ENCODE peak calls at places on chromosomes 6 and 20, in five cellular contexts. One of them, this sample, is unnamed.

GRCh38 chr20:25573288-25574251 is 11.8 kb downstream of the NINL start:
- DNase-seq in SJSA1: no peak
- DNase-seq in DMS79: no peak
- DNase-seq in DMS153: no peak
- DNase-seq in HCEC 1CT: peak
- DNase-seq in this sample: peak

GRCh38 chr6:46281110-46281509 is 110.3 kb upstream of the ENPP5 start:
- DNase-seq in HCEC 1CT: no peak
- DNase-seq in DMS79: no peak
- DNase-seq in SJSA1: no peak
- DNase-seq in DMS153: no peak
- DNase-seq in this sample: no peak

GRCh38 chr6:75563032-75563431 is 38.6 kb upstream of the SENP6 start:
- DNase-seq in DMS153: no peak
- DNase-seq in DMS79: no peak
- DNase-seq in SJSA1: no peak
- DNase-seq in HCEC 1CT: peak
- DNase-seq in this sample: peak

GRCh38 chr6:50815436-50816114 is 3.1 kb upstream of the TFAP2B start:
- DNase-seq in DMS79: no peak
- DNase-seq in SJSA1: no peak
- DNase-seq in HCEC 1CT: no peak
- DNase-seq in DMS153: no peak
- DNase-seq in this sample: peak

GRCh38 chr6:10395946-10396577 is 18.8 kb downstream of the TFAP2A start:
- DNase-seq in HCEC 1CT: no peak
- DNase-seq in DMS153: no peak
- DNase-seq in SJSA1: no peak
- DNase-seq in DMS79: no peak
- DNase-seq in this sample: no peak

GRCh38 chr20:297925-298754 is 770 bp downstream of the ZCCHC3 start:
- DNase-seq in HCEC 1CT: peak
- DNase-seq in DMS153: peak
- DNase-seq in DMS79: peak
- DNase-seq in SJSA1: peak
- DNase-seq in this sample: peak

GRCh38 chr6:3518356-3518841 is 61.5 kb upstream of the SLC22A23 start:
- DNase-seq in DMS79: no peak
- DNase-seq in SJSA1: peak
- DNase-seq in DMS153: no peak
- DNase-seq in HCEC 1CT: peak
- DNase-seq in this sample: peak

GRCh38 chr6:170037541-170038250 is 253.2 kb downstream of the DLL1 start:
- DNase-seq in SJSA1: no peak
- DNase-seq in HCEC 1CT: no peak
- DNase-seq in DMS153: no peak
- DNase-seq in DMS79: no peak
- DNase-seq in this sample: no peak

GRCh38 chr6:40197371-40197770 is 263.1 kb upstream of the MOCS1 start:
- DNase-seq in HCEC 1CT: no peak
- DNase-seq in SJSA1: no peak
- DNase-seq in DMS153: no peak
- DNase-seq in DMS79: no peak
- DNase-seq in this sample: no peak

GRCh38 chr6:2196079-2196679 is 49.2 kb downstream of the GMDS start:
- DNase-seq in SJSA1: no peak
- DNase-seq in DMS153: no peak
- DNase-seq in DMS79: no peak
- DNase-seq in HCEC 1CT: peak
- DNase-seq in this sample: peak

GRCh38 chr6:36177166-36177565 is 19.4 kb upstream of the BRPF3 start:
- DNase-seq in DMS79: no peak
- DNase-seq in DMS153: no peak
- DNase-seq in HCEC 1CT: no peak
- DNase-seq in SJSA1: no peak
- DNase-seq in this sample: no peak

GRCh38 chr6:135162678-135163439 is 18.2 kb upstream of the MYB start:
- DNase-seq in HCEC 1CT: peak
- DNase-seq in SJSA1: peak
- DNase-seq in DMS79: no peak
- DNase-seq in DMS153: no peak
- DNase-seq in this sample: peak

GRCh38 chr6:158752613-158753012 is 66.6 kb downstream of the EZR start:
- DNase-seq in SJSA1: no peak
- DNase-seq in DMS153: peak
- DNase-seq in DMS79: peak
- DNase-seq in HCEC 1CT: no peak
- DNase-seq in this sample: no peak

GRCh38 chr6:159727717-159728440 is 573 bp downstream of the WTAP start:
- DNase-seq in DMS79: peak
- DNase-seq in DMS153: no peak
- DNase-seq in SJSA1: no peak
- DNase-seq in HCEC 1CT: peak
- DNase-seq in this sample: no peak

GRCh38 chr6:109662192-109662591 is 28.8 kb downstream of the AK9 start:
- DNase-seq in DMS79: no peak
- DNase-seq in SJSA1: no peak
- DNase-seq in HCEC 1CT: peak
- DNase-seq in DMS153: no peak
- DNase-seq in this sample: peak

GRCh38 chr20:17912916-17913315 is 55.7 kb downstream of the SNX5 start:
- DNase-seq in HCEC 1CT: peak
- DNase-seq in DMS153: no peak
- DNase-seq in DMS79: no peak
- DNase-seq in SJSA1: no peak
- DNase-seq in this sample: peak

GRCh38 chr6:78666764-78667163 is 200.6 kb upstream of the IRAK1BP1 start:
- DNase-seq in HCEC 1CT: no peak
- DNase-seq in SJSA1: no peak
- DNase-seq in DMS79: no peak
- DNase-seq in DMS153: no peak
- DNase-seq in this sample: no peak

GRCh38 chr6:25202505-25202904 is 76.7 kb upstream of the CARMIL1 start:
- DNase-seq in SJSA1: no peak
- DNase-seq in DMS153: no peak
- DNase-seq in HCEC 1CT: peak
- DNase-seq in DMS79: no peak
- DNase-seq in this sample: peak

GRCh38 chr6:105781248-105781647 is 304.9 kb upstream of the PRDM1 start:
- DNase-seq in SJSA1: no peak
- DNase-seq in HCEC 1CT: no peak
- DNase-seq in DMS153: no peak
- DNase-seq in DMS79: no peak
- DNase-seq in this sample: no peak

GRCh38 chr6:2746557-2747061 is 4.1 kb downstream of the MYLK4 start:
- DNase-seq in SJSA1: no peak
- DNase-seq in DMS79: no peak
- DNase-seq in HCEC 1CT: no peak
- DNase-seq in DMS153: no peak
- DNase-seq in this sample: no peak

GRCh38 chr20:2379511-2380229 is 1.0 kb upstream of the TGM6 start:
- DNase-seq in HCEC 1CT: no peak
- DNase-seq in DMS153: no peak
- DNase-seq in SJSA1: no peak
- DNase-seq in DMS79: no peak
- DNase-seq in this sample: no peak